ENCODE peak calls at places on chromosome 17, in nine cellular contexts. I is PC-9, H is fibroblast of mammary gland, L is progenitor cell of endocrine pancreas, E is AG04450, W is RWPE2, T is HepG2, Y is activated B cell treated with CpG ODN at 0.5 μM for 24 hours, J is H1. O is an unnamed sample.

GRCh38 chr17:51245535-51245934 is 14.3 kb downstream of the MBTD1 start:
- DNase-seq in E (no peak), Y (no peak), T (no peak), L (no peak), I (no peak), H (no peak), W (no peak), J (no peak), O (no peak)

GRCh38 chr17:67274466-67274865 is 29.5 kb upstream of the HELZ start:
- DNase-seq in H (no peak), W (no peak), L (no peak), Y (no peak), I (no peak), J (no peak), E (no peak), T (no peak), O (no peak)

GRCh38 chr17:29069526-29070041 is 26.6 kb downstream of the PIPOX start:
- DNase-seq in W (no peak), I (no peak), H (peak), L (no peak), Y (no peak), T (no peak), J (no peak), E (no peak), O (no peak)

GRCh38 chr17:992933-993332 is 4.0 kb upstream of the TIMM22 start:
- DNase-seq in Y (no peak), H (no peak), L (no peak), I (no peak), E (no peak), W (no peak), J (no peak), T (no peak), O (no peak)

GRCh38 chr17:39719966-39720365 is 10.4 kb downstream of the MIEN1 start:
- DNase-seq in E (no peak), T (no peak), H (no peak), Y (no peak), W (no peak), I (no peak), J (no peak), L (no peak), O (no peak)

GRCh38 chr17:44793885-44794698 is 35.3 kb downstream of the ADAM11 start:
- DNase-seq in H (no peak), W (no peak), I (no peak), T (no peak), L (no peak), Y (no peak), J (no peak), E (no peak), O (no peak)

GRCh38 chr17:38693700-38694329 is 11.3 kb upstream of the MLLT6 start:
- DNase-seq in Y (no peak), J (no peak), L (no peak), H (peak), W (no peak), I (no peak), T (peak), E (no peak), O (no peak)

GRCh38 chr17:59521465-59522126 is 43.8 kb upstream of the DHX40 start:
- DNase-seq in Y (peak), T (peak), J (peak), I (peak), L (peak), H (peak), W (no peak), E (peak), O (peak)

GRCh38 chr17:19244796-19245195 is 7.6 kb downstream of the EPN2 start:
- DNase-seq in L (no peak), Y (no peak), E (no peak), I (no peak), T (no peak), H (no peak), W (no peak), J (no peak), O (no peak)

GRCh38 chr17:40588557-40588956 is 23.3 kb upstream of the CCR7 start:
- DNase-seq in I (no peak), Y (no peak), E (no peak), T (no peak), J (no peak), H (no peak), L (no peak), W (no peak), O (no peak)

GRCh38 chr17:31266042-31266441 is 31.0 kb downstream of the OMG start:
- DNase-seq in H (no peak), T (no peak), W (no peak), I (no peak), J (no peak), Y (no peak), E (no peak), L (no peak), O (no peak)

GRCh38 chr17:56812971-56813388 is 20.7 kb downstream of the C17orf67 start:
- DNase-seq in T (no peak), W (no peak), H (no peak), I (no peak), L (no peak), J (no peak), E (no peak), Y (no peak), O (no peak)

GRCh38 chr17:56358651-56359050 is 205.4 kb downstream of the ANKFN1 start:
- DNase-seq in H (peak), J (no peak), Y (no peak), W (no peak), T (no peak), E (no peak), L (no peak), I (no peak), O (no peak)

GRCh38 chr17:74851612-74852236 is 8.0 kb downstream of the GRIN2C start:
- DNase-seq in I (no peak), T (no peak), W (no peak), E (no peak), Y (no peak), L (no peak), J (no peak), H (no peak), O (no peak)

GRCh38 chr17:80122926-80123505 is 21.6 kb downstream of the GAA start:
- DNase-seq in L (no peak), I (no peak), H (no peak), Y (no peak), J (no peak), W (no peak), E (no peak), T (no peak), O (no peak)

GRCh38 chr17:4679652-4680051 is 24.3 kb downstream of the PELP1 start:
- DNase-seq in J (no peak), Y (no peak), W (no peak), T (no peak), I (peak), H (peak), E (peak), L (no peak), O (no peak)

GRCh38 chr17:78616946-78617345 is 39.8 kb upstream of the DNAH17 start:
- DNase-seq in H (no peak), E (no peak), Y (no peak), T (no peak), W (no peak), J (no peak), L (no peak), I (no peak), O (no peak)

DNA sequence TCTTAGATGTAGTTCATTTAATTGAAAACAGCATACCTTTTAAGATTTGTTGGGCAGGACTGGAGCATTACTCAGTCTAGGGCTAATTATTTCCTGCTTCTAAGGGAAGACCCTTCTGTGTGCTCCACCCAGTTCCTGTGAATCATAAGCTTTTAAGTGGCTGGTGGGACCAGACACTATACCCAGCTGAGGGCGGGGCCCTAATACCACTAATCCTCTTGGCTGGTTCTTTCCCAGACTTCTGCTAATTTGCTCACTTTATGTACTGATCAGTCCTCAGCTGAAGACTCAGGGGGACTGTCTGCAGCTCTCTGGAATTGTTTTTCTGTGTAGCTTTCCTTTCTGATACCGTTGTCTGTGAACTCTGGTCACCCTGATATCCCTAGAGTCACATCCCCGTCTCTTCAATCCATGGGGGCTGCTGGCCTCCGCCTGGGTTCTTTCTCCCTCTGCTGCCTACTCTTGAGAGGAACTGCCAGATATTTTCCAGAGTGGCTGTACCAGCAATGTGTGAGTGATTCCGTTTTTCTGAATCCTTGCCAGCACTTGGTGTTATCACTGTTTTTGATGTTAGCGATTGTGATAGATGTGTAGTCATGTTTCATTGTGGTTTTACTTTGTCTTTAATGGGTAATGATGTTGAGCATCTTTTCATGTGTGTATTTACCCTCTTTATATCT is 35.1 kb downstream of the MFSD11 start:
- DNase-seq in L (no peak), E (peak), W (peak), T (peak), J (no peak), I (peak), Y (no peak), H (peak), O (no peak)
- TF ChIP-seq CTCF in L (no peak), E (no peak), W (no peak), T (no peak), J (no peak), I (no peak), Y (no peak), H (no peak), O (no peak)

GRCh38 chr17:15262291-15263205 is 2.6 kb downstream of the PMP22 start:
- DNase-seq in T (no peak), L (peak), Y (no peak), E (peak), I (peak), H (peak), J (no peak), W (no peak), O (no peak)
- TF ChIP-seq CTCF in T (no peak), L (no peak), Y (no peak), E (peak), I (no peak), H (no peak), J (no peak), W (no peak), O (no peak)

GRCh38 chr17:8250101-8250500 is 1.0 kb downstream of the PFAS start:
- DNase-seq in H (no peak), Y (no peak), L (no peak), I (no peak), W (no peak), E (no peak), J (no peak), T (no peak), O (no peak)

GRCh38 chr17:8244768-8245167 is 3.1 kb downstream of the CTC1 start:
- DNase-seq in I (no peak), H (no peak), L (no peak), J (no peak), T (no peak), E (no peak), W (no peak), Y (no peak), O (no peak)

GRCh38 chr17:8249621-8250020 is 532 bp downstream of the PFAS start:
- DNase-seq in Y (no peak), L (no peak), E (no peak), I (no peak), W (no peak), H (no peak), J (no peak), T (no peak), O (no peak)

GRCh38 chr17:8253801-8254200 is 4.7 kb downstream of the PFAS start:
- DNase-seq in H (peak), T (no peak), J (no peak), E (no peak), W (no peak), Y (no peak), I (no peak), L (no peak), O (no peak)

DNA sequence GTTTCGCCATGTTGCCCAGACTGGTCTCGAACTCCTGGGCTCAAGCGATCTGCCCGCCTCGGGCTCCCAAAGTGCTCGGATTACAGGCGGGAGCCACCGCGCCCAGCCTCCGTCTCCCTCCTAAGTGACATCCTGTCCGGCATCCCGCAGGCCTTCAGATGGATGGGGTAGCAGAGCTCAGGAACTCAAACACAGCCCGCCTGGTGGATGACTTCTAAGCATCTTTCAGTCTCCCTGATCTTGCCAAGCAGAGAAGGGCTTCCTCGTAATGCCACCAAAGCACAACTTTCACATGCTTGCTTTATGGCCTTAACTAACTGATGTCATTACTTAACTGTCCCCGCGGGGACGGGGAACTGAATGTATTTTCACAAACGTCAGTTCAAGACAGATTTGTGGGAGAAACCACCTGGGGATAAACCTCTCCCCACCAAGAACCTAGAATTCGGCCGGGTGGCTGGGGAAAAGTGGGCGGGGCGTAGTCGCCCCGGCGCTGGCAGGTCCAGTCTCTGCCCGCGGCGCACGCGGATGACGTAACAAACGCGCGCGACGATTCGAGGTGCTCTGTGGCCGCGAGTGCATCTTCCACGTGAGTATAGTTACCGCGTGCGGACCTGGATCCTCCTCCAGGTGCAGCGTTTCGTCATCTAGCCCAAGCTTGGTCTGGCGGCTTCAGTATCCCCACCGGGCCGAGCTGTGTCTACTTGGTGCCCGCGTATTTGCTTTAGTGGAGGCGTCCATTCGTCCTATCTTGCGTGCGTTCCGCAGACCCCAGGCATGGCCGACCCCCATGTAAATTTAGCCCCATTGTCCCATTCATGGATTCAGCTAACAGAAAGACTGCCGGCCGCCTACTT is at the start of gene PFAS:
- DNase-seq in E (peak), H (peak), I (peak), Y (peak), J (peak), T (peak), W (peak), L (peak), O (peak)
- TF ChIP-seq CTCF in E (no peak), H (no peak), I (no peak), Y (no peak), J (no peak), T (no peak), W (no peak), L (no peak), O (no peak)

GRCh38 chr17:12664894-12665262 is 812 bp upstream of the MYOCD start:
- DNase-seq in J (no peak), Y (no peak), W (no peak), L (no peak), T (no peak), E (no peak), I (no peak), H (no peak), O (no peak)

GRCh38 chr17:12665263-12666210 is at the start of gene MYOCD:
- DNase-seq in J (peak), L (peak), I (no peak), E (peak), W (no peak), Y (peak), T (no peak), H (no peak), O (no peak)

GRCh38 chr17:12664252-12664651 is 1.4 kb upstream of the MYOCD start:
- DNase-seq in T (no peak), L (no peak), W (no peak), E (no peak), H (no peak), I (no peak), J (no peak), Y (no peak), O (no peak)

GRCh38 chr17:12666718-12667117 is 1.0 kb downstream of the MYOCD start:
- DNase-seq in W (no peak), L (no peak), E (no peak), T (no peak), J (no peak), H (no peak), I (no peak), Y (no peak), O (no peak)

DNA sequence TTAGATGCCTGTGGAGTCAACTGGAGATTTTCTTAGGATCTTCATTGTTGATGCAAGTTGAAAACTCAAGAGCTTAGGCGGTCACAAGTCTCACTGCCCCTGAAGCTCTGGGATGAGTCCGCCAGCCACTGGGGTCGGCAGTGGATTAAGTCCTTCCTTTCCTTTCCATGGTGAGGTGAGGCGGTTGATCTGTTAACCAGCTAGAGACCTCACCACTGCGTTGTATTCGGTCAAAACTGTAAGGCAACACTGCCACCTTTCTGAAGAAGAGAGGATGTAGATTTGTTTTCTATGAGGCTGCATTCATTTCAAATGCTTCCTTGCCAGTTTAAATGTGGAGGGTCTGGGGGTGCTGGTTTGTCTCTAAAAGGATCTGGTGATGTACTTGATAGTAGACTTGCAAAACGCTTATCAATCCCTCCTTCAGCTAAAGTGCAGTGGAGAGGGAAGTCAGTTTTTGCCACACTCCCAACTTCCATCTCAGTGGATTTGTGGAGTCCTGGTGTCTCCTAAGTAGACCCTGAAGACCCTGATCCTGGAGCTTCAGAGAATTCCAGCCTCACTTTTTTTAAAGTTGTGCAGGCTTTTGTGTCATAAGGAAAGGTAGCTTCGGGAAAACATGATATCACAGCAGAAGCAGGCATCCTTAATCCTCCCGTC is 1.7 kb downstream of the MYOCD start:
- DNase-seq in E (peak), H (peak), T (peak), J (peak), W (no peak), Y (peak), L (peak), I (no peak), O (no peak)
- TF ChIP-seq CTCF in E (peak), H (peak), T (peak), J (peak), W (peak), Y (no peak), L (peak), I (peak), O (no peak)

GRCh38 chr17:81870978-81871386 is at the start of gene ARHGDIA:
- DNase-seq in H (peak), Y (no peak), I (no peak), E (no peak), J (no peak), L (no peak), T (no peak), W (peak), O (no peak)

GRCh38 chr17:81868674-81869220 is 2.4 kb downstream of the ARHGDIA start:
- DNase-seq in J (no peak), E (peak), L (no peak), W (peak), H (peak), Y (no peak), T (peak), I (peak), O (no peak)

GRCh38 chr17:81867952-81868673 is 3.0 kb downstream of the ARHGDIA start:
- DNase-seq in I (no peak), W (peak), H (no peak), E (no peak), J (no peak), L (no peak), Y (no peak), T (no peak), O (no peak)

GRCh38 chr17:81870155-81870977 is 771 bp downstream of the ARHGDIA start:
- DNase-seq in I (peak), J (no peak), H (peak), W (no peak), Y (peak), L (no peak), T (no peak), E (no peak), O (peak)

DNA sequence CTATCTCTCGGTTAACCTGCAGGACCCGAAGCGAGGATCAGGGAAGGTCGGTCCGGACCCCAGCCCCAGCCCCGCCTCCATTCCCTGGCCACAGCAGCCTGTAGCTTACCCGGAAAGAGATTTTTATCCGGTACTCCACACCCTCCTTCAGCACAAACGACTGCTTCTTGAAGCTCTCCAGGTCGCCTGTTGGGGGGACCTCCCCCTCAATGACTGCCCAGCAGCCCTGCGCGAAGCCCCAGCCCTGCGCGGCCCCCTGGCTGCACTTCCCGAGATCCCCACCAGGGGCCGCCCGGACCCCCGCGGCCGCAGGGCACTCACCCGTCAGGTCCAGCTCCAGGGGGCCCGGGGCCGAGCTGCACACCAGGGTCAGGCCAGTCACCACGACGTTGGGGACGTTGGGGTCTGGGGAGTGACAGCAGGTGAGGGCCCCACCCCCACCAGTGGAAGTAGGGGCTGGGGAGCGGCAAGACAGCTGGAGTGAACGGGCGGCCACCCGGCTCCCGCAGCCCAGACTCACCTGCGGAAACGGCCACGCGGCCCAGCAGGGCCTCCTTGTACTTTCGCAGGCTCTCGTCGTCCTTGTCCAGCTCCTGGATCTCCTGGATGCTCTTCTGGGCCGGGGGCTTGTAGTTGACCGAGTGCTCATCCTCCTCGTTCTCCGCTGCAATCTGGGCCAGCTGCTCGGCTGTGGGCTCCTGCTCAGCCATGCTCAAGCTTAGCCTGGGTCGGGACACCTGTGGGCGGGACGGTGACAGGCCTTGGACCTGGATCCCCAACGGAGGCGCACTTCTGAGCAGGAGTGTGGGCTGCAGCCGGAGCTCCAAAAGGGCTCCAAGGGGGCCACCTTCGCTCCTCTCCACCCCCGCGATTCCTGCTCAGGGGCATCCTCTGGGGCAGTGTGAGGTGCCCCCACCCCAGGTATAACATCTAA is 1.6 kb downstream of the ARHGDIA start:
- DNase-seq in T (no peak), E (no peak), W (peak), H (peak), Y (peak), L (peak), I (peak), J (no peak), O (peak)
- TF ChIP-seq CTCF in T (peak), E (peak), W (peak), H (peak), Y (peak), L (peak), I (peak), J (peak), O (peak)

O was measured in natural killer cell.